ENCODE peak calls at places on chromosomes 1 and 21, in eight cellular contexts. C is activated CD8-positive, alpha-beta memory T cell treated with anti-CD3 and anti-CD28 coated beads, Interleukin-2, amount 50 U/mL, for 48 hours; P is astrocyte; K is iPS-NIHi11; U is caudate nucleus; Y is ELR; W is aorta; G is esophagus squamous epithelium. F is an unnamed sample.

GRCh38 chr1:169849346-169850022 is 44.2 kb downstream of the SCYL3 start:
- DNase-seq in C (no peak), W (no peak), G (no peak), P (no peak), U (no peak), Y (no peak), K (no peak), F (no peak)

GRCh38 chr1:84300991-84301758 is at the start of gene SAMD13:
- DNase-seq in W (no peak), U (no peak), K (peak), C (no peak), G (no peak), Y (peak), P (peak), F (no peak)

GRCh38 chr1:156805766-156806511 is 10.7 kb downstream of the SH2D2A start:
- DNase-seq in U (no peak), Y (no peak), P (peak), K (no peak), C (no peak), W (no peak), G (no peak), F (no peak)

GRCh38 chr21:17391811-17392340 is 121.0 kb upstream of the CXADR start:
- DNase-seq in W (no peak), Y (no peak), P (no peak), K (no peak), G (no peak), U (no peak), C (no peak), F (no peak)

GRCh38 chr1:97306504-97306903 is 584.9 kb downstream of the PTBP2 start:
- DNase-seq in G (no peak), U (no peak), C (no peak), K (no peak), P (no peak), W (no peak), Y (no peak), F (no peak)

GRCh38 chr1:50208296-50208695 is 99.6 kb downstream of the ELAVL4 start:
- DNase-seq in K (no peak), Y (no peak), G (no peak), C (no peak), W (no peak), P (no peak), U (no peak), F (no peak)

GRCh38 chr1:243917177-243917862 is 67.3 kb upstream of the AKT3 start:
- DNase-seq in W (peak), P (peak), Y (peak), G (no peak), U (no peak), C (peak), K (peak), F (peak)

GRCh38 chr1:6096243-6097116 is 50.8 kb downstream of the KCNAB2 start:
- DNase-seq in C (no peak), U (no peak), K (no peak), G (no peak), P (no peak), W (peak), Y (no peak), F (no peak)

GRCh38 chr1:15799004-15799867 is 8.2 kb downstream of the UQCRHL start:
- DNase-seq in K (peak), P (peak), G (no peak), Y (peak), U (no peak), C (no peak), W (peak), F (peak)

GRCh38 chr21:42524341-42525227 is 10.9 kb downstream of the SLC37A1 start:
- DNase-seq in U (no peak), K (peak), P (peak), C (no peak), W (peak), G (no peak), Y (peak), F (no peak)

GRCh38 chr1:184497962-184498723 is 111.3 kb downstream of the C1orf21 start:
- DNase-seq in Y (no peak), G (no peak), C (no peak), U (no peak), P (no peak), W (no peak), K (peak), F (peak)

GRCh38 chr1:30845891-30846290 is 62.7 kb downstream of the SDC3 start:
- DNase-seq in K (peak), P (no peak), Y (no peak), C (no peak), G (no peak), U (no peak), W (no peak), F (no peak)

F was measured in NT2/D1.